ENCODE peak calls at places on chromosomes 3 and 15, in seven cellular contexts. One of them, this sample, is unnamed. For H3K4me1 and H3K9me3, the result is how much of the 10 kb centered on the place peaks cover.

GRCh38 chr3:124627501-124627908 is 102.7 kb upstream of the UMPS start:
- DNase-seq in transverse colon: no peak
- DNase-seq in testis: peak
- DNase-seq in stomach: peak
- DNase-seq in colonic mucosa: no peak
- DNase-seq in thoracic aorta: no peak
- DNase-seq in body of pancreas: no peak
- DNase-seq in this sample: no peak

GRCh38 chr3:64836097-64836496 is 148.3 kb upstream of the ADAMTS9 start:
- DNase-seq in colonic mucosa: no peak
- DNase-seq in thoracic aorta: no peak
- DNase-seq in body of pancreas: no peak
- DNase-seq in testis: no peak
- DNase-seq in stomach: no peak
- DNase-seq in transverse colon: no peak
- DNase-seq in this sample: no peak

GRCh38 chr3:114218006-114218405 is 19.4 kb downstream of the ZNF80 start:
- DNase-seq in body of pancreas: no peak
- DNase-seq in colonic mucosa: no peak
- DNase-seq in stomach: no peak
- DNase-seq in testis: no peak
- DNase-seq in thoracic aorta: no peak
- DNase-seq in transverse colon: no peak
- DNase-seq in this sample: no peak

GRCh38 chr15:42576040-42576594 is 711 bp downstream of the STARD9 start:
- DNase-seq in transverse colon: no peak
- DNase-seq in thoracic aorta: no peak
- DNase-seq in testis: no peak
- DNase-seq in body of pancreas: no peak
- DNase-seq in colonic mucosa: no peak
- DNase-seq in stomach: no peak
- DNase-seq in this sample: no peak

GRCh38 chr3:125240496-125240895 is 27.9 kb upstream of the SLC12A8 start:
- DNase-seq in thoracic aorta: no peak
- DNase-seq in testis: no peak
- DNase-seq in transverse colon: no peak
- DNase-seq in body of pancreas: no peak
- DNase-seq in stomach: no peak
- DNase-seq in colonic mucosa: no peak
- DNase-seq in this sample: no peak

GRCh38 chr3:124126446-124127017 is 134.6 kb upstream of the ROPN1 start:
- DNase-seq in testis: no peak
- DNase-seq in body of pancreas: no peak
- DNase-seq in colonic mucosa: no peak
- DNase-seq in transverse colon: no peak
- DNase-seq in stomach: no peak
- DNase-seq in thoracic aorta: no peak
- DNase-seq in this sample: no peak

GRCh38 chr3:139357899-139358298 is 14.1 kb downstream of the MRPS22 start:
- DNase-seq in testis: no peak
- DNase-seq in colonic mucosa: no peak
- DNase-seq in thoracic aorta: no peak
- DNase-seq in body of pancreas: no peak
- DNase-seq in stomach: no peak
- DNase-seq in transverse colon: no peak
- DNase-seq in this sample: no peak

GRCh38 chr3:168877899-168878298 is 782.2 kb upstream of the GOLIM4 start:
- DNase-seq in testis: no peak
- DNase-seq in thoracic aorta: no peak
- DNase-seq in colonic mucosa: no peak
- DNase-seq in stomach: peak
- DNase-seq in body of pancreas: no peak
- DNase-seq in transverse colon: no peak
- DNase-seq in this sample: no peak

GRCh38 chr15:61091229-61091628 is 137.9 kb downstream of the RORA start:
- DNase-seq in transverse colon: no peak
- DNase-seq in colonic mucosa: no peak
- DNase-seq in testis: no peak
- DNase-seq in stomach: no peak
- DNase-seq in body of pancreas: no peak
- DNase-seq in thoracic aorta: no peak
- DNase-seq in this sample: no peak

GRCh38 chr3:71088019-71088711 is 495.4 kb downstream of the FOXP1 start:
- DNase-seq in colonic mucosa: no peak
- DNase-seq in transverse colon: no peak
- DNase-seq in body of pancreas: no peak
- DNase-seq in testis: no peak
- DNase-seq in thoracic aorta: no peak
- DNase-seq in stomach: no peak
- DNase-seq in this sample: no peak
- H3K4me1 ChIP-seq in colonic mucosa: under half
- H3K4me1 ChIP-seq in transverse colon: under half
- H3K4me1 ChIP-seq in body of pancreas: under half
- H3K4me1 ChIP-seq in testis: under half
- H3K4me1 ChIP-seq in thoracic aorta: under half
- H3K4me1 ChIP-seq in stomach: under half
- H3K4me1 ChIP-seq in this sample: under half

GRCh38 chr15:74386496-74387140 is 19.2 kb upstream of the CYP11A1 start:
- DNase-seq in body of pancreas: no peak
- DNase-seq in transverse colon: no peak
- DNase-seq in colonic mucosa: no peak
- DNase-seq in stomach: no peak
- DNase-seq in thoracic aorta: no peak
- DNase-seq in testis: no peak
- DNase-seq in this sample: no peak

GRCh38 chr15:74383695-74384565 is 16.5 kb upstream of the CYP11A1 start:
- DNase-seq in colonic mucosa: no peak
- DNase-seq in thoracic aorta: no peak
- DNase-seq in body of pancreas: no peak
- DNase-seq in stomach: peak
- DNase-seq in transverse colon: no peak
- DNase-seq in testis: no peak
- DNase-seq in this sample: no peak

GRCh38 chr15:74385442-74386132 is 18.1 kb upstream of the CYP11A1 start:
- DNase-seq in body of pancreas: no peak
- DNase-seq in thoracic aorta: no peak
- DNase-seq in stomach: no peak
- DNase-seq in colonic mucosa: no peak
- DNase-seq in testis: no peak
- DNase-seq in transverse colon: no peak
- DNase-seq in this sample: no peak

GRCh38 chr15:74383286-74383685 is 15.8 kb upstream of the CYP11A1 start:
- DNase-seq in body of pancreas: no peak
- DNase-seq in transverse colon: no peak
- DNase-seq in colonic mucosa: no peak
- DNase-seq in thoracic aorta: no peak
- DNase-seq in testis: no peak
- DNase-seq in stomach: no peak
- DNase-seq in this sample: no peak

GRCh38 chr15:74384566-74385441 is 17.4 kb upstream of the CYP11A1 start:
- DNase-seq in thoracic aorta: no peak
- DNase-seq in colonic mucosa: no peak
- DNase-seq in transverse colon: peak
- DNase-seq in body of pancreas: no peak
- DNase-seq in stomach: peak
- DNase-seq in testis: no peak
- DNase-seq in this sample: no peak
- H3K27ac ChIP-seq in thoracic aorta: no peak
- H3K27ac ChIP-seq in colonic mucosa: no peak
- H3K27ac ChIP-seq in transverse colon: peak
- H3K27ac ChIP-seq in body of pancreas: no peak
- H3K27ac ChIP-seq in stomach: peak
- H3K27ac ChIP-seq in testis: no peak
- H3K27ac ChIP-seq in this sample: peak

GRCh38 chr3:56860351-56860750 is 58.6 kb upstream of the ARHGEF3 start:
- DNase-seq in colonic mucosa: no peak
- DNase-seq in body of pancreas: no peak
- DNase-seq in stomach: no peak
- DNase-seq in testis: no peak
- DNase-seq in transverse colon: no peak
- DNase-seq in thoracic aorta: no peak
- DNase-seq in this sample: no peak
- H3K9me3 ChIP-seq in colonic mucosa: under half
- H3K9me3 ChIP-seq in body of pancreas: under half
- H3K9me3 ChIP-seq in stomach: under half
- H3K9me3 ChIP-seq in testis: under half
- H3K9me3 ChIP-seq in transverse colon: under half
- H3K9me3 ChIP-seq in thoracic aorta: under half
- H3K9me3 ChIP-seq in this sample: under half

GRCh38 chr15:31237042-31237324 is 89.7 kb upstream of the KLF13 start:
- DNase-seq in thoracic aorta: no peak
- DNase-seq in stomach: no peak
- DNase-seq in testis: no peak
- DNase-seq in colonic mucosa: no peak
- DNase-seq in body of pancreas: no peak
- DNase-seq in transverse colon: no peak
- DNase-seq in this sample: no peak
- H3K4me1 ChIP-seq in thoracic aorta: under half
- H3K4me1 ChIP-seq in stomach: under half
- H3K4me1 ChIP-seq in testis: under half
- H3K4me1 ChIP-seq in colonic mucosa: under half
- H3K4me1 ChIP-seq in body of pancreas: under half
- H3K4me1 ChIP-seq in transverse colon: under half
- H3K4me1 ChIP-seq in this sample: under half

DNA sequence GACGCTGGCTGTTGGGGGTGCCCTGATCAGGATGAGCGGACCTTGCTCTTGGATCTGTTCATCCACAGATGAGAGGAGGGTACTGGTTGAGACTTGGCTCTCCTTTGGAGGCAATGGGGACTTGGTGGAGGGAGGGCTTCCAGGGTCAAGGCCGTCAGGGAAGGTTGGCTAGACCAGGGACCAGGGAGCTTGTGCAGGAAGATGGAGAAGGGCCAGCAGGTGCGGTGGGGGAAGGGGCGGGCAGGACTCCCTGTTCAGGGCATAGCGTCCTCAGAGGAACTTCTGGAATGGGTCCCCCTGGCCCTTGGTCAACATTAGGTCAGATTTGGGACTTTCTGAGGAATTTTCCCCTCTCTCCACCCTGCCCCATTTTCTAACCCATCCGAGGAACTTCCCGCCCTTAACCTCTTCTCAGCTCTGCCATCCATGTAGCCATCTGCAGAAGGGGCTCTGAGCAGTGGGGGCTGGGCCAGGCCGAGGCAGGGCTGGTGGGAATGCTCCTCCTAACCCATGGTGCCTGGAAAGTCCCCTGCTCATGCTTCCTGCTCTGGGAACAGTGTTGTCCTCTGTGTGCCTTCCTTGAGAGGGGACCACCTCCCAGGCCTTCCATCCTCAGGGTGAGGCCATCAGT is 11.5 kb downstream of the SNX33 start:
- DNase-seq in body of pancreas: no peak
- DNase-seq in transverse colon: no peak
- DNase-seq in stomach: no peak
- DNase-seq in thoracic aorta: no peak
- DNase-seq in colonic mucosa: no peak
- DNase-seq in testis: no peak
- DNase-seq in this sample: no peak
- H3K27ac ChIP-seq in body of pancreas: no peak
- H3K27ac ChIP-seq in transverse colon: peak
- H3K27ac ChIP-seq in stomach: peak
- H3K27ac ChIP-seq in thoracic aorta: peak
- H3K27ac ChIP-seq in colonic mucosa: no peak
- H3K27ac ChIP-seq in testis: no peak
- H3K27ac ChIP-seq in this sample: peak

GRCh38 chr15:100464256-100464655 is 64.5 kb downstream of the CERS3 start:
- DNase-seq in transverse colon: no peak
- DNase-seq in testis: no peak
- DNase-seq in body of pancreas: no peak
- DNase-seq in stomach: no peak
- DNase-seq in thoracic aorta: no peak
- DNase-seq in colonic mucosa: no peak
- DNase-seq in this sample: no peak

GRCh38 chr15:100464895-100465294 is 63.9 kb downstream of the CERS3 start:
- DNase-seq in body of pancreas: no peak
- DNase-seq in stomach: no peak
- DNase-seq in thoracic aorta: no peak
- DNase-seq in testis: no peak
- DNase-seq in transverse colon: no peak
- DNase-seq in colonic mucosa: no peak
- DNase-seq in this sample: no peak

GRCh38 chr15:100463515-100463914 is 65.2 kb downstream of the CERS3 start:
- DNase-seq in testis: no peak
- DNase-seq in thoracic aorta: no peak
- DNase-seq in stomach: no peak
- DNase-seq in body of pancreas: no peak
- DNase-seq in transverse colon: no peak
- DNase-seq in colonic mucosa: no peak
- DNase-seq in this sample: no peak

GRCh38 chr15:100457201-100457600 is 71.5 kb downstream of the CERS3 start:
- DNase-seq in thoracic aorta: no peak
- DNase-seq in colonic mucosa: no peak
- DNase-seq in transverse colon: no peak
- DNase-seq in body of pancreas: no peak
- DNase-seq in stomach: no peak
- DNase-seq in testis: no peak
- DNase-seq in this sample: no peak

DNA sequence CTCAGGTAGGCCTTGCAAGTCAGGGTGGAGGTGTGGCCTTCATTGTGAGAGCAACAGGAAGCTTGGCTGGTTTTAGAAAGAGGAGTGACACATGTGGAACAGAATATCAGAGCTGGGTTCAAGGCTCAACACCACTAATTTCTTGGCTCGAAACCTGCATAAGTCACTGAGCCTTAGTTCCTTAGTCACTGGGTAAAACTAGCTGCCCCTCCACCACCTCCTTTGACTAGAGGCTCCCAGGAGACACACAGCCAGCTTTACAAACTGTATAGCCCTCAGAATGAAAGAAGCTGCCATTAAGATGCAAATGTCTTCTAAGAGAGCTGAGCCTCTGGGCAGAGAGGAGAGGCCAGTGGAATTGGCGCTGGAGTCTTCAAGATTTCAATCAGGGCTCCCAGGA is 67.7 kb downstream of the CERS3 start:
- DNase-seq in colonic mucosa: no peak
- DNase-seq in thoracic aorta: no peak
- DNase-seq in body of pancreas: no peak
- DNase-seq in stomach: no peak
- DNase-seq in testis: no peak
- DNase-seq in transverse colon: no peak
- DNase-seq in this sample: no peak
- H3K9me3 ChIP-seq in colonic mucosa: under half
- H3K9me3 ChIP-seq in thoracic aorta: under half
- H3K9me3 ChIP-seq in body of pancreas: under half
- H3K9me3 ChIP-seq in stomach: under half
- H3K9me3 ChIP-seq in testis: under half
- H3K9me3 ChIP-seq in transverse colon: under half
- H3K9me3 ChIP-seq in this sample: under half

GRCh38 chr3:50164481-50164880 is 9.4 kb downstream of the SEMA3F start:
- DNase-seq in testis: no peak
- DNase-seq in body of pancreas: no peak
- DNase-seq in thoracic aorta: no peak
- DNase-seq in stomach: no peak
- DNase-seq in transverse colon: no peak
- DNase-seq in colonic mucosa: no peak
- DNase-seq in this sample: no peak
- H3K4me1 ChIP-seq in testis: under half
- H3K4me1 ChIP-seq in body of pancreas: under half
- H3K4me1 ChIP-seq in thoracic aorta: under half
- H3K4me1 ChIP-seq in stomach: half or more
- H3K4me1 ChIP-seq in transverse colon: half or more
- H3K4me1 ChIP-seq in colonic mucosa: under half
- H3K4me1 ChIP-seq in this sample: half or more

GRCh38 chr3:40878464-40878905 is 320.8 kb upstream of the CTNNB1 start:
- DNase-seq in stomach: no peak
- DNase-seq in body of pancreas: no peak
- DNase-seq in testis: no peak
- DNase-seq in transverse colon: no peak
- DNase-seq in colonic mucosa: no peak
- DNase-seq in thoracic aorta: no peak
- DNase-seq in this sample: no peak
- H3K27ac ChIP-seq in stomach: peak
- H3K27ac ChIP-seq in body of pancreas: peak
- H3K27ac ChIP-seq in testis: no peak
- H3K27ac ChIP-seq in transverse colon: peak
- H3K27ac ChIP-seq in colonic mucosa: no peak
- H3K27ac ChIP-seq in thoracic aorta: peak
- H3K27ac ChIP-seq in this sample: peak